ENCODE peak calls at places on chromosomes 12 and 14, in four cellular contexts. One of them, this sample, is unnamed.

GRCh38 chr12:102010265-102010994 is 51.4 kb downstream of the WASHC3 start:
- ATAC-seq in CD4-positive, CD25-positive, alpha-beta regulatory T cell: peak
- ATAC-seq in CD4-positive, alpha-beta T cell: no peak
- ATAC-seq in naive thymus-derived CD8-positive, alpha-beta T cell: no peak
- ATAC-seq in this sample: peak

GRCh38 chr12:95956557-95957145 is 13.5 kb downstream of the AMDHD1 start:
- ATAC-seq in CD4-positive, alpha-beta T cell: no peak
- ATAC-seq in naive thymus-derived CD8-positive, alpha-beta T cell: no peak
- ATAC-seq in CD4-positive, CD25-positive, alpha-beta regulatory T cell: no peak
- ATAC-seq in this sample: no peak

GRCh38 chr12:132492522-132492921 is 2.6 kb downstream of the FBRSL1 start:
- ATAC-seq in CD4-positive, alpha-beta T cell: no peak
- ATAC-seq in naive thymus-derived CD8-positive, alpha-beta T cell: no peak
- ATAC-seq in CD4-positive, CD25-positive, alpha-beta regulatory T cell: no peak
- ATAC-seq in this sample: no peak

GRCh38 chr14:75175677-75176141 is 703 bp downstream of the TMED10 start:
- ATAC-seq in naive thymus-derived CD8-positive, alpha-beta T cell: peak
- ATAC-seq in CD4-positive, alpha-beta T cell: peak
- ATAC-seq in CD4-positive, CD25-positive, alpha-beta regulatory T cell: no peak
- ATAC-seq in this sample: peak

GRCh38 chr14:40452674-40453073 is 1020.4 kb upstream of the FBXO33 start:
- ATAC-seq in CD4-positive, alpha-beta T cell: no peak
- ATAC-seq in naive thymus-derived CD8-positive, alpha-beta T cell: no peak
- ATAC-seq in CD4-positive, CD25-positive, alpha-beta regulatory T cell: no peak
- ATAC-seq in this sample: no peak

GRCh38 chr14:67513631-67514108 is 19.4 kb upstream of the PLEKHH1 start:
- ATAC-seq in naive thymus-derived CD8-positive, alpha-beta T cell: no peak
- ATAC-seq in CD4-positive, CD25-positive, alpha-beta regulatory T cell: no peak
- ATAC-seq in CD4-positive, alpha-beta T cell: no peak
- ATAC-seq in this sample: no peak

GRCh38 chr12:110005319-110005973 is 6.2 kb downstream of the ANKRD13A start:
- ATAC-seq in CD4-positive, CD25-positive, alpha-beta regulatory T cell: peak
- ATAC-seq in CD4-positive, alpha-beta T cell: peak
- ATAC-seq in naive thymus-derived CD8-positive, alpha-beta T cell: peak
- ATAC-seq in this sample: peak

GRCh38 chr12:53133722-53134121 is 30.4 kb downstream of the SOAT2 start:
- ATAC-seq in naive thymus-derived CD8-positive, alpha-beta T cell: no peak
- ATAC-seq in CD4-positive, CD25-positive, alpha-beta regulatory T cell: no peak
- ATAC-seq in CD4-positive, alpha-beta T cell: no peak
- ATAC-seq in this sample: no peak

GRCh38 chr12:52086366-52086765 is 6.9 kb downstream of the SMIM41 start:
- ATAC-seq in CD4-positive, CD25-positive, alpha-beta regulatory T cell: no peak
- ATAC-seq in naive thymus-derived CD8-positive, alpha-beta T cell: no peak
- ATAC-seq in CD4-positive, alpha-beta T cell: no peak
- ATAC-seq in this sample: no peak

GRCh38 chr14:74299061-74299545 is 3.6 kb downstream of the ABCD4 start:
- ATAC-seq in naive thymus-derived CD8-positive, alpha-beta T cell: no peak
- ATAC-seq in CD4-positive, CD25-positive, alpha-beta regulatory T cell: no peak
- ATAC-seq in CD4-positive, alpha-beta T cell: no peak
- ATAC-seq in this sample: no peak

GRCh38 chr12:3071107-3071506 is 6.1 kb upstream of the TSPAN9 start:
- ATAC-seq in CD4-positive, alpha-beta T cell: no peak
- ATAC-seq in naive thymus-derived CD8-positive, alpha-beta T cell: no peak
- ATAC-seq in CD4-positive, CD25-positive, alpha-beta regulatory T cell: no peak
- ATAC-seq in this sample: no peak

GRCh38 chr14:67698179-67698578 is 2.6 kb upstream of the RDH11 start:
- ATAC-seq in CD4-positive, alpha-beta T cell: no peak
- ATAC-seq in naive thymus-derived CD8-positive, alpha-beta T cell: no peak
- ATAC-seq in CD4-positive, CD25-positive, alpha-beta regulatory T cell: no peak
- ATAC-seq in this sample: no peak

GRCh38 chr14:100417466-100417865 is 94.3 kb downstream of the SLC25A47 start:
- ATAC-seq in CD4-positive, CD25-positive, alpha-beta regulatory T cell: no peak
- ATAC-seq in CD4-positive, alpha-beta T cell: no peak
- ATAC-seq in naive thymus-derived CD8-positive, alpha-beta T cell: no peak
- ATAC-seq in this sample: peak

GRCh38 chr14:53946404-53947400 is 9.9 kb downstream of the BMP4 start:
- ATAC-seq in naive thymus-derived CD8-positive, alpha-beta T cell: no peak
- ATAC-seq in CD4-positive, CD25-positive, alpha-beta regulatory T cell: no peak
- ATAC-seq in CD4-positive, alpha-beta T cell: no peak
- ATAC-seq in this sample: no peak

GRCh38 chr14:95319312-95320075 is at the start of gene CLMN:
- ATAC-seq in CD4-positive, CD25-positive, alpha-beta regulatory T cell: peak
- ATAC-seq in naive thymus-derived CD8-positive, alpha-beta T cell: peak
- ATAC-seq in CD4-positive, alpha-beta T cell: peak
- ATAC-seq in this sample: peak

GRCh38 chr12:69168828-69169227 is 70.5 kb upstream of the CPSF6 start:
- ATAC-seq in CD4-positive, alpha-beta T cell: no peak
- ATAC-seq in CD4-positive, CD25-positive, alpha-beta regulatory T cell: no peak
- ATAC-seq in naive thymus-derived CD8-positive, alpha-beta T cell: no peak
- ATAC-seq in this sample: no peak

GRCh38 chr12:110548678-110549077 is 34.4 kb downstream of the PPTC7 start:
- ATAC-seq in naive thymus-derived CD8-positive, alpha-beta T cell: no peak
- ATAC-seq in CD4-positive, CD25-positive, alpha-beta regulatory T cell: no peak
- ATAC-seq in CD4-positive, alpha-beta T cell: no peak
- ATAC-seq in this sample: no peak

GRCh38 chr14:23405096-23405495 is 3.0 kb downstream of the MYH6 start:
- ATAC-seq in naive thymus-derived CD8-positive, alpha-beta T cell: no peak
- ATAC-seq in CD4-positive, CD25-positive, alpha-beta regulatory T cell: no peak
- ATAC-seq in CD4-positive, alpha-beta T cell: no peak
- ATAC-seq in this sample: no peak

GRCh38 chr14:62081012-62081612 is 318.9 kb downstream of the SNAPC1 start:
- ATAC-seq in CD4-positive, alpha-beta T cell: no peak
- ATAC-seq in naive thymus-derived CD8-positive, alpha-beta T cell: no peak
- ATAC-seq in CD4-positive, CD25-positive, alpha-beta regulatory T cell: no peak
- ATAC-seq in this sample: peak

GRCh38 chr12:116990329-116990728 is 79.6 kb downstream of the FBXW8 start:
- ATAC-seq in naive thymus-derived CD8-positive, alpha-beta T cell: no peak
- ATAC-seq in CD4-positive, alpha-beta T cell: no peak
- ATAC-seq in CD4-positive, CD25-positive, alpha-beta regulatory T cell: no peak
- ATAC-seq in this sample: no peak

GRCh38 chr12:5748027-5748426 is 197.0 kb downstream of the ANO2 start:
- ATAC-seq in naive thymus-derived CD8-positive, alpha-beta T cell: no peak
- ATAC-seq in CD4-positive, alpha-beta T cell: no peak
- ATAC-seq in CD4-positive, CD25-positive, alpha-beta regulatory T cell: no peak
- ATAC-seq in this sample: no peak